ENCODE peak calls at places on chromosomes 3 and 15, in nine cellular contexts. I is GM13977, H is glutamatergic neuron, N is AG04450, G is RWPE1, P is GM20000, B is dorsolateral prefrontal cortex, T is fibroblast of lung, O is left lung. L is an unnamed sample.

GRCh38 chr3:14142567-14143270 is 17.9 kb downstream of the TMEM43 start:
- DNase-seq in I (no peak), H (no peak), N (no peak), G (no peak), P (no peak), B (no peak), T (no peak), O (no peak), L (no peak)

GRCh38 chr3:67906256-67906655 is 251.8 kb upstream of the SUCLG2 start:
- DNase-seq in I (no peak), H (no peak), N (no peak), G (no peak), P (no peak), B (no peak), T (no peak), O (no peak), L (no peak)

GRCh38 chr3:30657914-30658313 is 51.5 kb downstream of the TGFBR2 start:
- DNase-seq in I (no peak), H (no peak), N (no peak), G (no peak), P (no peak), B (no peak), T (peak; percentile 19), O (no peak), L (peak; percentile 23)

GRCh38 chr15:43977072-43977884 is 150.5 kb downstream of the WDR76 start:
- DNase-seq in I (no peak), H (no peak), N (no peak), G (no peak), P (peak; percentile 28), B (no peak), T (no peak), O (no peak), L (no peak)

GRCh38 chr3:181851063-181851462 is 139.3 kb downstream of the SOX2 start:
- DNase-seq in I (no peak), H (no peak), N (no peak), G (peak; percentile 5), P (no peak), B (no peak), T (no peak), O (no peak), L (no peak)

GRCh38 chr3:138409171-138409570 is 25.2 kb upstream of the ESYT3 start:
- DNase-seq in I (no peak), H (no peak), N (no peak), G (no peak), P (no peak), B (no peak), T (no peak), O (no peak), L (peak; percentile 6)

GRCh38 chr3:30720586-30721313 is 114.3 kb downstream of the TGFBR2 start:
- DNase-seq in I (no peak), H (no peak), N (peak; percentile 89), G (peak; percentile 58), P (no peak), B (no peak), T (peak; percentile 83), O (no peak), L (peak; percentile 95)

GRCh38 chr15:80970018-80970657 is 19.5 kb downstream of the MESD start:
- DNase-seq in I (peak; percentile 57), H (peak; percentile 69), N (no peak), G (peak; percentile 70), P (peak; percentile 59), B (peak; percentile 51), T (peak; percentile 70), O (no peak), L (peak; percentile 54)

GRCh38 chr3:170429050-170429449 is 10.4 kb downstream of the CLDN11 start:
- DNase-seq in I (no peak), H (no peak), N (no peak), G (no peak), P (no peak), B (no peak), T (peak; percentile 59), O (no peak), L (no peak)

GRCh38 chr15:53072077-53072476 is 281.9 kb upstream of the ONECUT1 start:
- DNase-seq in I (no peak), H (no peak), N (no peak), G (peak; percentile 84), P (peak; percentile 10), B (peak; percentile 57), T (peak; percentile 21), O (peak; percentile 49), L (peak; percentile 8)

GRCh38 chr3:186264608-186265400 is 97.2 kb downstream of the DGKG start:
- DNase-seq in I (no peak), H (no peak), N (no peak), G (no peak), P (no peak), B (no peak), T (no peak), O (no peak), L (no peak)

GRCh38 chr3:171230857-171231256 is 204.3 kb upstream of the SLC2A2 start:
- DNase-seq in I (no peak), H (no peak), N (no peak), G (no peak), P (no peak), B (no peak), T (no peak), O (no peak), L (no peak)

GRCh38 chr15:83362706-83363105 is 78.2 kb upstream of the BNC1 start:
- DNase-seq in I (no peak), H (no peak), N (no peak), G (no peak), P (no peak), B (no peak), T (no peak), O (no peak), L (no peak)

GRCh38 chr3:85151555-85151954 is 192.8 kb downstream of the CADM2 start:
- DNase-seq in I (no peak), H (no peak), N (no peak), G (no peak), P (no peak), B (no peak), T (no peak), O (no peak), L (no peak)

GRCh38 chr15:71780349-71780976 is 29.9 kb upstream of the NR2E3 start:
- DNase-seq in I (peak; percentile 74), H (peak; percentile 50), N (no peak), G (peak; percentile 42), P (peak; percentile 80), B (no peak), T (peak; percentile 84), O (no peak), L (peak; percentile 66)

GRCh38 chr15:56984681-56985515 is 66.5 kb downstream of the TCF12 start:
- DNase-seq in I (no peak), H (no peak), N (no peak), G (no peak), P (no peak), B (no peak), T (peak; percentile 39), O (no peak), L (peak; percentile 48)

GRCh38 chr3:182490601-182491485 is 302.5 kb upstream of the ATP11B start:
- DNase-seq in I (no peak), H (no peak), N (no peak), G (peak; percentile 39), P (peak; percentile 10), B (no peak), T (peak; percentile 2), O (no peak), L (no peak)

GRCh38 chr15:75327491-75327890 is 8.4 kb upstream of the COMMD4 start:
- DNase-seq in I (no peak), H (no peak), N (no peak), G (no peak), P (no peak), B (no peak), T (no peak), O (no peak), L (no peak)

GRCh38 chr15:75325922-75326321 is 9.9 kb upstream of the COMMD4 start:
- DNase-seq in I (no peak), H (no peak), N (no peak), G (no peak), P (no peak), B (no peak), T (no peak), O (no peak), L (no peak)

GRCh38 chr15:75328493-75329314 is 7.2 kb upstream of the COMMD4 start:
- DNase-seq in I (no peak), H (no peak), N (no peak), G (no peak), P (no peak), B (no peak), T (no peak), O (no peak), L (no peak)

GRCh38 chr15:75329571-75329970 is 6.3 kb upstream of the COMMD4 start:
- DNase-seq in I (no peak), H (no peak), N (no peak), G (no peak), P (no peak), B (no peak), T (no peak), O (no peak), L (no peak)

DNA sequence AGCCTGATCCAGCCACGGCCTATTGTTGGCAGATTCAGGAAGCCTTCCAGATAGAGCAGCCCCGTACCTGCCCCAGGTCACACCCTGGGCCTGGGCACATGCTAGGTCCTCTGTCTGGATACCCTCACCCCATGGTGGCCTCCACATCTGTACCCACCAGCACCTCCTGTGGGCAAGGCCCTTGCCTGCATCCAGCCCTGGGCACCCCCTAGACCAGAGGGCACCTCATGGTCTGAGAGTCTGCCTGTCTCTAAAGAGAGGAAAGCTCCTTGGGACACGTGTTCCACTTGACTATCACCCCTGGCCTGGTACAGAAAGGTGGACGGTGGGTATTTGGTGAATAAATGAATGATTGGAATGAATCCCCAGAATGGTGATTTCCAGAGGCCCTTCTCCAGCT is 8.9 kb upstream of the COMMD4 start:
- DNase-seq in I (no peak), H (no peak), N (no peak), G (no peak), P (no peak), B (no peak), T (no peak), O (no peak), L (no peak)
- TF ChIP-seq CTCF in I (no peak), H (no peak), N (no peak), G (no peak), P (no peak), B (no peak), T (no peak), O (no peak), L (no peak)

GRCh38 chr3:126259411-126260391 is 79.3 kb upstream of the ALDH1L1 start:
- DNase-seq in I (no peak), H (peak; percentile 33), N (no peak), G (no peak), P (no peak), B (peak; percentile 64), T (peak; percentile 41), O (no peak), L (peak; percentile 10)
- TF ChIP-seq CTCF in I (peak; percentile 54), H (no peak), N (peak; percentile 61), G (no peak), P (peak; percentile 12), B (peak; percentile 78), T (peak; percentile 57), O (peak; percentile 67), L (peak; percentile 65)

GRCh38 chr3:187744169-187745151 is 808 bp downstream of the BCL6 start:
- DNase-seq in I (peak; percentile 42), H (peak; percentile 48), N (no peak), G (peak; percentile 48), P (no peak), B (peak; percentile 48), T (peak; percentile 48), O (peak; percentile 70), L (peak; percentile 49)
- TF ChIP-seq CTCF in I (no peak), H (no peak), N (no peak), G (no peak), P (no peak), B (no peak), T (no peak), O (no peak), L (no peak)

GRCh38 chr3:2204054-2204453 is 105.4 kb downstream of the CNTN4 start:
- DNase-seq in I (no peak), H (no peak), N (no peak), G (no peak), P (no peak), B (no peak), T (no peak), O (no peak), L (no peak)

GRCh38 chr3:2198880-2199279 is 100.2 kb downstream of the CNTN4 start:
- DNase-seq in I (no peak), H (no peak), N (no peak), G (no peak), P (no peak), B (no peak), T (no peak), O (no peak), L (no peak)
- TF ChIP-seq CTCF in I (no peak), H (no peak), N (no peak), G (no peak), P (no peak), B (no peak), T (no peak), O (no peak), L (no peak)

L was measured in IMR-90.